ENCODE peak calls at places on chromosomes 5 and 9, in ten cellular contexts. W, J, E, C, B, H, F, V, Y and N are unnamed samples.

GRCh38 chr5:168706655-168707069 is 127.5 kb upstream of the PANK3 start:
- DNase-seq in C (peak), J (no peak), W (no peak), Y (no peak), H (peak), B (no peak), F (peak), E (no peak), V (peak), N (no peak)

GRCh38 chr5:97508864-97509263 is 325.8 kb upstream of the RIOK2 start:
- DNase-seq in E (no peak), Y (no peak), B (no peak), H (no peak), C (no peak), V (no peak), J (no peak), F (no peak), W (no peak), N (no peak)

GRCh38 chr9:101477736-101478135 is 42.2 kb upstream of the ALDOB start:
- DNase-seq in C (peak), E (no peak), F (peak), H (no peak), V (no peak), J (no peak), Y (no peak), W (no peak), B (no peak), N (no peak)

GRCh38 chr5:140565780-140566095 is 1.1 kb downstream of the SLC35A4 start:
- DNase-seq in W (peak), C (peak), F (no peak), Y (no peak), B (no peak), H (no peak), E (no peak), J (no peak), V (no peak), N (no peak)

GRCh38 chr5:28483327-28484025 is 1445.1 kb upstream of the CDH9 start:
- DNase-seq in B (no peak), C (no peak), W (no peak), J (no peak), E (no peak), V (no peak), H (no peak), F (no peak), Y (no peak), N (no peak)

GRCh38 chr5:147629196-147629595 is 119.3 kb upstream of the DPYSL3 start:
- DNase-seq in J (no peak), V (no peak), E (no peak), W (no peak), Y (no peak), C (no peak), H (no peak), F (no peak), B (no peak), N (no peak)

GRCh38 chr9:113558632-113559502 is 95.3 kb downstream of the RGS3 start:
- DNase-seq in W (no peak), Y (peak), C (peak), F (peak), E (peak), J (peak), B (peak), H (no peak), V (no peak), N (no peak)

GRCh38 chr5:180806351-180807011 is 3.9 kb upstream of the MGAT1 start:
- DNase-seq in F (no peak), C (no peak), H (no peak), W (no peak), E (no peak), Y (peak), J (no peak), V (no peak), B (no peak), N (no peak)

GRCh38 chr9:12774861-12775367 is at the start of gene LURAP1L:
- DNase-seq in H (peak), V (peak), B (peak), W (no peak), C (peak), Y (peak), J (no peak), F (peak), E (peak), N (no peak)

GRCh38 chr9:17742065-17742464 is 163.2 kb downstream of the SH3GL2 start:
- DNase-seq in W (no peak), J (no peak), V (no peak), Y (no peak), E (no peak), C (no peak), H (peak), B (no peak), F (no peak), N (no peak)

GRCh38 chr5:12250454-12250853 is 346.2 kb upstream of the CTNND2 start:
- DNase-seq in W (no peak), V (no peak), E (no peak), C (no peak), F (no peak), J (no peak), B (no peak), Y (no peak), H (no peak), N (no peak)

GRCh38 chr5:126857472-126858410 is 80.8 kb downstream of the LMNB1 start:
- DNase-seq in E (no peak), W (no peak), Y (no peak), V (no peak), C (no peak), J (no peak), H (no peak), F (peak), B (no peak), N (no peak)

GRCh38 chr9:122367779-122368460 is 2.9 kb upstream of the PTGS1 start:
- DNase-seq in F (no peak), B (no peak), H (no peak), E (no peak), V (no peak), C (no peak), J (no peak), Y (no peak), W (no peak), N (no peak)

GRCh38 chr5:165502893-165503696 is 1997.7 kb downstream of the MAT2B start:
- DNase-seq in C (no peak), Y (no peak), V (no peak), J (no peak), H (no peak), B (no peak), W (no peak), E (no peak), F (peak), N (no peak)

GRCh38 chr9:35842795-35843194 is 13.8 kb downstream of the TMEM8B start:
- DNase-seq in J (no peak), V (no peak), C (no peak), W (no peak), F (no peak), H (no peak), B (no peak), E (no peak), Y (no peak), N (no peak)

GRCh38 chr5:35094966-35095365 is 47.2 kb upstream of the AGXT2 start:
- DNase-seq in H (no peak), C (no peak), Y (no peak), J (no peak), B (no peak), V (no peak), F (no peak), E (no peak), W (no peak), N (no peak)

GRCh38 chr9:16726718-16727451 is 143.6 kb downstream of the BNC2 start:
- DNase-seq in J (peak), F (peak), C (peak), B (peak), H (peak), V (no peak), E (peak), Y (peak), W (no peak), N (no peak)

GRCh38 chr5:81904861-81905260 is 67.0 kb upstream of the ATG10 start:
- DNase-seq in B (no peak), H (no peak), E (no peak), C (no peak), Y (no peak), V (no peak), J (no peak), W (no peak), F (peak), N (no peak)

GRCh38 chr5:36073595-36074216 is 7.0 kb upstream of the UGT3A2 start:
- DNase-seq in W (no peak), J (no peak), E (no peak), V (peak), Y (no peak), B (no peak), F (no peak), H (peak), C (no peak), N (no peak)

GRCh38 chr5:172957458-172957857 is 1.8 kb upstream of the RPL26L1 start:
- DNase-seq in E (no peak), C (no peak), W (no peak), B (no peak), J (no peak), F (no peak), Y (no peak), H (no peak), V (no peak), N (no peak)
- H3K27ac ChIP-seq in E (no peak), C (no peak), W (no peak), B (no peak), J (no peak), F (peak), Y (no peak), H (peak), V (no peak), N (no peak)

GRCh38 chr9:106829666-106830408 is 33.1 kb upstream of the ZNF462 start:
- DNase-seq in B (no peak), E (no peak), V (no peak), H (no peak), W (no peak), Y (no peak), F (no peak), J (no peak), C (no peak), N (no peak)
- H3K4me3 ChIP-seq in B (no peak), E (no peak), V (no peak), H (no peak), W (no peak), Y (no peak), F (no peak), J (no peak), C (no peak), N (no peak)

DNA sequence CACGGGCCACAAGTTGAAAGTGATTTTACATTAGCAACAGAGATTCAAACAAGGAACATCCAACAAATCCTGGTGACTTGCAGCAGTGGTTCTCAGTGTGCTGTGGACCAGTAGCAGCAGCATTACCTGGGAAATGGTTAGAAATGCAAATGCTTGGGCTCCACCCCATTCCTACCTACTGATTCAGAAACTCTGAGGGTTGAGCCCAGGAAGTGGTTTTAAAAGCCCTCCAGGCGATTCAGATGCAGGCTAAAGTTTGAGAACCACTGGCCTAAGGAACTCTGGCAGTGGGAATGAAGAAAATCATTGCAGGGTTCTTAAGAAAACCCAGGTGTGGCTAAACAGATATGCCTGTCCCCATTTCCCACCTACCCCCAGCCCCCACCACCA is 398.8 kb downstream of the ENC1 start:
- DNase-seq in E (no peak), J (no peak), B (no peak), H (no peak), W (no peak), C (no peak), Y (no peak), V (peak), F (peak), N (no peak)
- TF ChIP-seq POLR2A in E (no peak), J (no peak), B (no peak), H (no peak), W (no peak), C (no peak), Y (no peak), V (no peak), F (no peak), N (no peak)

GRCh38 chr9:27112235-27112634 is 3.2 kb downstream of the TEK start:
- DNase-seq in C (no peak), E (no peak), F (no peak), J (no peak), B (no peak), W (no peak), Y (no peak), H (no peak), V (no peak), N (no peak)
- H3K27ac ChIP-seq in C (no peak), E (no peak), F (peak), J (no peak), B (no peak), W (no peak), Y (peak), H (no peak), V (no peak), N (no peak)

GRCh38 chr5:1167728-1168709 is 33.4 kb upstream of the SLC6A19 start:
- DNase-seq in W (peak), Y (peak), V (peak), J (peak), B (peak), E (peak), C (peak), H (peak), F (peak), N (no peak)
- H3K4me3 ChIP-seq in W (no peak), Y (peak), V (peak), J (peak), B (peak), E (no peak), C (no peak), H (peak), F (no peak), N (peak)

DNA sequence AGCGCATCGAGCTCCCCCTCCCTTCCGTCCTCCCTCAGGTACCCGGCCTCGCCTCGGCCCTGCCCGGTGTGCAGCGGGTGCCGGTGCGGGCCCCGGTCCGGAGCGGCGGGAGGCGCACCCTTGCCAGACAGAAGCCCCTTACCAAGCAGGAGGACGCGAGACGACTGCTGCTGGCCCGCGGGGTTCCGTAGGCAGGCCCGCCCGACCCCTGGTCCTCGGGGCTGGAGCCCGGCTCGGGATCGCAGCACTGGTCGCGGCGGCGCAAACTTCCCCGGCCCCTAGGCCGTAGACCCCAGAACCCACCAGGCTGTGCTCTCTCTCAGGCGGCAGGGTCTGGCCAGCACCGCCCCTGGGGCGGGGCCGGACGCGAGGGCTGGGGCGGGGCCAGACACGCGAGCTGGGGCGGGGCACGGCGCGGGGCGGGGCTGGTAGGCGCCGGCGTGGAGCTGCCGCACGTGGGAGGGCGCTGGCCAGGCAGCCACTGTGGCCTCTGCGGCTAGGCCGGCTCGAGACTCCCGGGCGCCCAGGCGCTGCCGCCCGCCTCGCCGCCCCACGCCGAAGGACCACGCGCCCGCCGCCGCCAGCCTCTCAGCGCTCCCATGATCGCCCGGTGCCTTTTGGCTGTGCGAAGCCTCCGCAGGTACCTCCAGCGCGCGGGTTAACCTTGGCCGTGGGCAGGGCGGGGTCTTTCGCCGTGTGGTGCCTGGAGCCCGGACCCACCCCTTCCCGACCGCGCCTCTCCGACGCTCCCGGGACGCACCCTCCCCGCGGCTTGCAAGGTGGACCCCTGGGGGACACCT is at the start of the genes NLN and SGTB:
- DNase-seq in V (peak), B (peak), Y (peak), E (peak), H (peak), J (peak), C (peak), W (peak), F (peak), N (peak)
- TF ChIP-seq POLR2A in V (no peak), B (no peak), Y (peak), E (peak), H (peak), J (no peak), C (peak), W (no peak), F (no peak), N (no peak)

GRCh38 chr9:87710448-87710847 is 15.5 kb upstream of the CTSL start:
- DNase-seq in C (no peak), E (no peak), B (no peak), J (no peak), V (no peak), H (no peak), F (no peak), W (no peak), Y (no peak), N (no peak)
- H3K27ac ChIP-seq in C (no peak), E (no peak), B (no peak), J (no peak), V (no peak), H (no peak), F (no peak), W (no peak), Y (no peak), N (no peak)

GRCh38 chr5:109693535-109694152 is 3.9 kb downstream of the MAN2A1 start:
- DNase-seq in J (no peak), F (peak), B (no peak), C (no peak), W (no peak), E (no peak), H (no peak), Y (no peak), V (no peak), N (no peak)

GRCh38 chr5:109690456-109691247 is 925 bp downstream of the MAN2A1 start:
- DNase-seq in W (peak), V (peak), H (peak), B (peak), F (peak), Y (peak), C (peak), E (peak), J (peak), N (no peak)

GRCh38 chr5:109692852-109693251 is 3.1 kb downstream of the MAN2A1 start:
- DNase-seq in W (peak), E (peak), V (no peak), C (no peak), B (no peak), F (no peak), H (no peak), Y (peak), J (no peak), N (no peak)

GRCh38 chr5:109691248-109691574 is 1.5 kb downstream of the MAN2A1 start:
- DNase-seq in E (no peak), Y (no peak), W (no peak), H (no peak), V (no peak), C (no peak), J (no peak), F (no peak), B (no peak), N (no peak)

DNA sequence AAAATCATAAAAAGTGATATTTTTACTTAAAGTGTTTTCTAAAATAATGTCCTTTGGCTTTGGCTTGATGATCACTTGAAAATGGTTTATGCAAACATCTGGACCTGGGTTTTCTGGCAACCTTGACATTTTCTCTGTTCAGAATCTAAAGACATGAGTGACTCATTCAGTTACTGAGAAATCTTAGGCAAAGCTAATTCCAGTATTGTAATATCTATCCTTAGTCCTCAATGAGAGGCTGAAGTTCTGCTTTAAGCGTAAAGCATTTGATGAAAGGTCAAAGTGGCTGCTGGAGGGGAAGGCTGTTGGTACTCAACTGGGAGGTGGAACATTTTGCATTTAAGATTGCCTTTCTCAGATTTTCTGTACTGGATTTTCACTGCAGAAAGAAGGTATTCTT is 2.3 kb downstream of the MAN2A1 start:
- DNase-seq in J (no peak), W (no peak), V (no peak), H (no peak), Y (no peak), E (no peak), F (peak), C (no peak), B (no peak), N (no peak)
- H3K4me3 ChIP-seq in J (peak), W (no peak), V (no peak), H (no peak), Y (peak), E (no peak), F (peak), C (no peak), B (no peak), N (peak)